ENCODE peak calls at places on chromosome 11, in seven cellular contexts. B, Y, W, Z, V, K and J are unnamed samples.

GRCh38 chr11:113546757-113547507 is 71.7 kb upstream of the DRD2 start:
- DNase-seq in V (no peak), B (no peak), W (no peak), Z (no peak), Y (no peak), K (no peak), J (peak; percentile 74)

GRCh38 chr11:87437133-87437843 is 399.6 kb downstream of the TMEM135 start:
- DNase-seq in W (no peak), V (no peak), K (no peak), Z (no peak), B (no peak), Y (no peak), J (no peak)

GRCh38 chr11:81345609-81346008 is 1388.1 kb downstream of the FAM181B start:
- DNase-seq in W (peak; percentile 4), B (no peak), Z (no peak), K (no peak), Y (no peak), V (no peak), J (no peak)

GRCh38 chr11:110289472-110289871 is 6.9 kb downstream of the RDX start:
- DNase-seq in B (no peak), K (no peak), V (no peak), Y (no peak), Z (no peak), W (no peak), J (no peak)

GRCh38 chr11:87722756-87723599 is 452.3 kb downstream of the RAB38 start:
- DNase-seq in B (peak; percentile 2), K (peak; percentile 1), V (no peak), Y (no peak), Z (no peak), W (peak; percentile 38), J (peak; percentile 7)

GRCh38 chr11:71478216-71478840 is 25.3 kb downstream of the NADSYN1 start:
- DNase-seq in Y (no peak), K (no peak), W (no peak), V (no peak), B (no peak), Z (no peak), J (no peak)

GRCh38 chr11:111344032-111344431 is 35.0 kb downstream of the POU2AF1 start:
- DNase-seq in B (no peak), Y (no peak), Z (no peak), W (no peak), V (no peak), K (no peak), J (peak; percentile 12)

GRCh38 chr11:126862664-126863247 is 137.8 kb downstream of the KIRREL3 start:
- DNase-seq in W (peak; percentile 72), Y (no peak), Z (no peak), B (no peak), K (no peak), V (no peak), J (no peak)

GRCh38 chr11:84819128-84819527 is 808.0 kb downstream of the DLG2 start:
- DNase-seq in Z (no peak), W (no peak), Y (no peak), V (no peak), B (no peak), K (no peak), J (peak; percentile 30)

GRCh38 chr11:85941380-85941973 is 86.3 kb downstream of the CCDC83 start:
- DNase-seq in W (peak; percentile 47), B (peak; percentile 76), Z (no peak), V (peak; percentile 79), K (peak; percentile 47), Y (no peak), J (peak; percentile 46)